ENCODE peak calls at places on chromosomes 11 and 22, in ten cellular contexts. One of them, this sample, is unnamed.

GRCh38 chr11:96019810-96020747 is 96.2 kb upstream of the MTMR2 start:
- DNase-seq in stimulated activated CD4-positive, alpha-beta T cell treated with anti-CD3 and anti-CD28 coated beads, TNF-alpha, amount 100 ng/mL, for 24 hours: no peak
- DNase-seq in effector CD4-positive, alpha-beta T cell: no peak
- DNase-seq in left lung: no peak
- DNase-seq in HFF-Myc: no peak
- DNase-seq in right cardiac atrium: no peak
- DNase-seq in EL: no peak
- DNase-seq in IMR-90: no peak
- DNase-seq in NCI-H1105 treated with DMSO at 0.1 percent for 48 hours: no peak
- DNase-seq in A172: no peak
- DNase-seq in this sample: no peak

GRCh38 chr11:108697872-108698473 is 33.1 kb downstream of the DDX10 start:
- DNase-seq in NCI-H1105 treated with DMSO at 0.1 percent for 48 hours: peak
- DNase-seq in effector CD4-positive, alpha-beta T cell: no peak
- DNase-seq in right cardiac atrium: peak
- DNase-seq in A172: peak
- DNase-seq in stimulated activated CD4-positive, alpha-beta T cell treated with anti-CD3 and anti-CD28 coated beads, TNF-alpha, amount 100 ng/mL, for 24 hours: no peak
- DNase-seq in HFF-Myc: peak
- DNase-seq in EL: peak
- DNase-seq in IMR-90: peak
- DNase-seq in left lung: no peak
- DNase-seq in this sample: peak

GRCh38 chr11:9664276-9665171 is 647 bp downstream of the SWAP70 start:
- DNase-seq in A172: peak
- DNase-seq in effector CD4-positive, alpha-beta T cell: no peak
- DNase-seq in IMR-90: peak
- DNase-seq in NCI-H1105 treated with DMSO at 0.1 percent for 48 hours: no peak
- DNase-seq in HFF-Myc: no peak
- DNase-seq in right cardiac atrium: peak
- DNase-seq in stimulated activated CD4-positive, alpha-beta T cell treated with anti-CD3 and anti-CD28 coated beads, TNF-alpha, amount 100 ng/mL, for 24 hours: no peak
- DNase-seq in EL: peak
- DNase-seq in left lung: peak
- DNase-seq in this sample: peak

GRCh38 chr11:6127881-6128280 is 20.4 kb downstream of the OR56B4 start:
- DNase-seq in HFF-Myc: no peak
- DNase-seq in A172: no peak
- DNase-seq in NCI-H1105 treated with DMSO at 0.1 percent for 48 hours: no peak
- DNase-seq in EL: no peak
- DNase-seq in right cardiac atrium: no peak
- DNase-seq in IMR-90: no peak
- DNase-seq in stimulated activated CD4-positive, alpha-beta T cell treated with anti-CD3 and anti-CD28 coated beads, TNF-alpha, amount 100 ng/mL, for 24 hours: no peak
- DNase-seq in effector CD4-positive, alpha-beta T cell: no peak
- DNase-seq in left lung: no peak
- DNase-seq in this sample: no peak

GRCh38 chr22:48743601-48744282 is 1083.9 kb downstream of the BRD1 start:
- DNase-seq in EL: no peak
- DNase-seq in left lung: peak
- DNase-seq in NCI-H1105 treated with DMSO at 0.1 percent for 48 hours: no peak
- DNase-seq in stimulated activated CD4-positive, alpha-beta T cell treated with anti-CD3 and anti-CD28 coated beads, TNF-alpha, amount 100 ng/mL, for 24 hours: no peak
- DNase-seq in right cardiac atrium: no peak
- DNase-seq in IMR-90: no peak
- DNase-seq in A172: no peak
- DNase-seq in HFF-Myc: no peak
- DNase-seq in effector CD4-positive, alpha-beta T cell: no peak
- DNase-seq in this sample: no peak

GRCh38 chr22:19942071-19942885 is 660 bp upstream of the TXNRD2 start:
- DNase-seq in A172: peak
- DNase-seq in IMR-90: peak
- DNase-seq in right cardiac atrium: no peak
- DNase-seq in stimulated activated CD4-positive, alpha-beta T cell treated with anti-CD3 and anti-CD28 coated beads, TNF-alpha, amount 100 ng/mL, for 24 hours: no peak
- DNase-seq in HFF-Myc: no peak
- DNase-seq in EL: peak
- DNase-seq in left lung: peak
- DNase-seq in NCI-H1105 treated with DMSO at 0.1 percent for 48 hours: no peak
- DNase-seq in effector CD4-positive, alpha-beta T cell: no peak
- DNase-seq in this sample: no peak

GRCh38 chr11:8566613-8567210 is 27.3 kb downstream of the STK33 start:
- DNase-seq in HFF-Myc: peak
- DNase-seq in EL: peak
- DNase-seq in A172: peak
- DNase-seq in stimulated activated CD4-positive, alpha-beta T cell treated with anti-CD3 and anti-CD28 coated beads, TNF-alpha, amount 100 ng/mL, for 24 hours: no peak
- DNase-seq in left lung: no peak
- DNase-seq in IMR-90: peak
- DNase-seq in right cardiac atrium: no peak
- DNase-seq in effector CD4-positive, alpha-beta T cell: no peak
- DNase-seq in NCI-H1105 treated with DMSO at 0.1 percent for 48 hours: peak
- DNase-seq in this sample: peak

GRCh38 chr11:130369141-130369691 is 54.5 kb upstream of the ZBTB44 start:
- DNase-seq in IMR-90: no peak
- DNase-seq in stimulated activated CD4-positive, alpha-beta T cell treated with anti-CD3 and anti-CD28 coated beads, TNF-alpha, amount 100 ng/mL, for 24 hours: no peak
- DNase-seq in right cardiac atrium: no peak
- DNase-seq in A172: no peak
- DNase-seq in left lung: no peak
- DNase-seq in effector CD4-positive, alpha-beta T cell: no peak
- DNase-seq in NCI-H1105 treated with DMSO at 0.1 percent for 48 hours: no peak
- DNase-seq in EL: peak
- DNase-seq in HFF-Myc: no peak
- DNase-seq in this sample: no peak

GRCh38 chr22:44670220-44670983 is 31.6 kb upstream of the PRR5 start:
- DNase-seq in HFF-Myc: no peak
- DNase-seq in EL: no peak
- DNase-seq in stimulated activated CD4-positive, alpha-beta T cell treated with anti-CD3 and anti-CD28 coated beads, TNF-alpha, amount 100 ng/mL, for 24 hours: no peak
- DNase-seq in left lung: peak
- DNase-seq in right cardiac atrium: no peak
- DNase-seq in A172: no peak
- DNase-seq in NCI-H1105 treated with DMSO at 0.1 percent for 48 hours: no peak
- DNase-seq in IMR-90: no peak
- DNase-seq in effector CD4-positive, alpha-beta T cell: no peak
- DNase-seq in this sample: no peak

GRCh38 chr11:118980191-118980881 is 8.8 kb downstream of the FOXR1 start:
- DNase-seq in left lung: no peak
- DNase-seq in effector CD4-positive, alpha-beta T cell: no peak
- DNase-seq in NCI-H1105 treated with DMSO at 0.1 percent for 48 hours: no peak
- DNase-seq in stimulated activated CD4-positive, alpha-beta T cell treated with anti-CD3 and anti-CD28 coated beads, TNF-alpha, amount 100 ng/mL, for 24 hours: no peak
- DNase-seq in right cardiac atrium: peak
- DNase-seq in HFF-Myc: no peak
- DNase-seq in A172: no peak
- DNase-seq in IMR-90: no peak
- DNase-seq in EL: no peak
- DNase-seq in this sample: no peak

GRCh38 chr22:43273902-43274484 is 69.2 kb downstream of the SCUBE1 start:
- DNase-seq in EL: peak
- DNase-seq in left lung: no peak
- DNase-seq in effector CD4-positive, alpha-beta T cell: no peak
- DNase-seq in right cardiac atrium: no peak
- DNase-seq in A172: peak
- DNase-seq in IMR-90: peak
- DNase-seq in NCI-H1105 treated with DMSO at 0.1 percent for 48 hours: peak
- DNase-seq in stimulated activated CD4-positive, alpha-beta T cell treated with anti-CD3 and anti-CD28 coated beads, TNF-alpha, amount 100 ng/mL, for 24 hours: no peak
- DNase-seq in HFF-Myc: no peak
- DNase-seq in this sample: peak

GRCh38 chr11:119721129-119722120 is 7.6 kb downstream of the NECTIN1 start:
- DNase-seq in NCI-H1105 treated with DMSO at 0.1 percent for 48 hours: peak
- DNase-seq in stimulated activated CD4-positive, alpha-beta T cell treated with anti-CD3 and anti-CD28 coated beads, TNF-alpha, amount 100 ng/mL, for 24 hours: no peak
- DNase-seq in left lung: no peak
- DNase-seq in A172: peak
- DNase-seq in EL: peak
- DNase-seq in HFF-Myc: peak
- DNase-seq in right cardiac atrium: no peak
- DNase-seq in IMR-90: no peak
- DNase-seq in effector CD4-positive, alpha-beta T cell: no peak
- DNase-seq in this sample: peak

GRCh38 chr11:13963949-13964770 is 1.6 kb downstream of the SPON1 start:
- DNase-seq in stimulated activated CD4-positive, alpha-beta T cell treated with anti-CD3 and anti-CD28 coated beads, TNF-alpha, amount 100 ng/mL, for 24 hours: no peak
- DNase-seq in IMR-90: no peak
- DNase-seq in NCI-H1105 treated with DMSO at 0.1 percent for 48 hours: peak
- DNase-seq in A172: no peak
- DNase-seq in left lung: peak
- DNase-seq in HFF-Myc: no peak
- DNase-seq in EL: no peak
- DNase-seq in effector CD4-positive, alpha-beta T cell: no peak
- DNase-seq in right cardiac atrium: peak
- DNase-seq in this sample: peak

GRCh38 chr11:77710358-77710757 is 72.8 kb upstream of the CLNS1A start:
- DNase-seq in NCI-H1105 treated with DMSO at 0.1 percent for 48 hours: no peak
- DNase-seq in EL: peak
- DNase-seq in left lung: no peak
- DNase-seq in HFF-Myc: no peak
- DNase-seq in stimulated activated CD4-positive, alpha-beta T cell treated with anti-CD3 and anti-CD28 coated beads, TNF-alpha, amount 100 ng/mL, for 24 hours: no peak
- DNase-seq in effector CD4-positive, alpha-beta T cell: no peak
- DNase-seq in right cardiac atrium: no peak
- DNase-seq in IMR-90: peak
- DNase-seq in A172: no peak
- DNase-seq in this sample: peak

GRCh38 chr22:44668190-44668885 is 33.7 kb upstream of the PRR5 start:
- DNase-seq in A172: no peak
- DNase-seq in stimulated activated CD4-positive, alpha-beta T cell treated with anti-CD3 and anti-CD28 coated beads, TNF-alpha, amount 100 ng/mL, for 24 hours: no peak
- DNase-seq in IMR-90: no peak
- DNase-seq in left lung: peak
- DNase-seq in effector CD4-positive, alpha-beta T cell: peak
- DNase-seq in EL: no peak
- DNase-seq in NCI-H1105 treated with DMSO at 0.1 percent for 48 hours: no peak
- DNase-seq in right cardiac atrium: peak
- DNase-seq in HFF-Myc: no peak
- DNase-seq in this sample: peak

GRCh38 chr22:44172370-44173108 is 8.2 kb upstream of the PARVG start:
- DNase-seq in IMR-90: no peak
- DNase-seq in HFF-Myc: no peak
- DNase-seq in right cardiac atrium: peak
- DNase-seq in stimulated activated CD4-positive, alpha-beta T cell treated with anti-CD3 and anti-CD28 coated beads, TNF-alpha, amount 100 ng/mL, for 24 hours: no peak
- DNase-seq in effector CD4-positive, alpha-beta T cell: no peak
- DNase-seq in A172: no peak
- DNase-seq in EL: no peak
- DNase-seq in NCI-H1105 treated with DMSO at 0.1 percent for 48 hours: peak
- DNase-seq in left lung: peak
- DNase-seq in this sample: no peak

GRCh38 chr11:9689721-9690120 is 25.8 kb downstream of the SWAP70 start:
- DNase-seq in EL: no peak
- DNase-seq in A172: no peak
- DNase-seq in left lung: no peak
- DNase-seq in HFF-Myc: no peak
- DNase-seq in IMR-90: no peak
- DNase-seq in right cardiac atrium: no peak
- DNase-seq in stimulated activated CD4-positive, alpha-beta T cell treated with anti-CD3 and anti-CD28 coated beads, TNF-alpha, amount 100 ng/mL, for 24 hours: no peak
- DNase-seq in effector CD4-positive, alpha-beta T cell: no peak
- DNase-seq in NCI-H1105 treated with DMSO at 0.1 percent for 48 hours: no peak
- DNase-seq in this sample: no peak

GRCh38 chr11:1553808-1554594 is 18.1 kb downstream of the DUSP8 start:
- DNase-seq in left lung: peak
- DNase-seq in stimulated activated CD4-positive, alpha-beta T cell treated with anti-CD3 and anti-CD28 coated beads, TNF-alpha, amount 100 ng/mL, for 24 hours: no peak
- DNase-seq in right cardiac atrium: peak
- DNase-seq in EL: no peak
- DNase-seq in HFF-Myc: no peak
- DNase-seq in A172: no peak
- DNase-seq in IMR-90: no peak
- DNase-seq in NCI-H1105 treated with DMSO at 0.1 percent for 48 hours: no peak
- DNase-seq in effector CD4-positive, alpha-beta T cell: no peak
- DNase-seq in this sample: no peak